ENCODE peak calls at places on chromosomes 13 and 19, in eight cellular contexts. H is heart left ventricle, S is tibial nerve, O is HCT116, R is progenitor cell of endocrine pancreas, I is mucosa of descending colon, W is fibroblast of mammary gland, B is left lung. P is an unnamed sample.

GRCh38 chr19:47726467-47726866 is 13.2 kb downstream of the EHD2 start:
- DNase-seq in H (no peak), S (no peak), O (no peak), R (no peak), I (no peak), W (peak), B (no peak), P (no peak)

GRCh38 chr13:35711909-35712308 is 235.4 kb upstream of the MAB21L1 start:
- DNase-seq in H (no peak), S (no peak), O (no peak), R (no peak), I (no peak), W (no peak), B (no peak), P (no peak)

GRCh38 chr13:25421602-25422001 is 49.8 kb downstream of the ATP8A2 start:
- DNase-seq in H (no peak), S (no peak), O (no peak), R (no peak), I (no peak), W (no peak), B (no peak), P (no peak)

GRCh38 chr13:92991687-92992086 is 234.9 kb upstream of the GPC6 start:
- DNase-seq in H (no peak), S (no peak), O (no peak), R (no peak), I (no peak), W (no peak), B (no peak), P (no peak)

GRCh38 chr13:86585826-86586225 is 786.6 kb upstream of the SLITRK6 start:
- DNase-seq in H (peak), S (no peak), O (no peak), R (no peak), I (no peak), W (peak), B (no peak), P (no peak)

GRCh38 chr19:45972081-45972943 is 1.4 kb downstream of the NOVA2 start:
- DNase-seq in H (no peak), S (no peak), O (no peak), R (no peak), I (no peak), W (no peak), B (peak), P (no peak)

GRCh38 chr13:101390461-101390860 is 25.8 kb downstream of the NALCN start:
- DNase-seq in H (no peak), S (no peak), O (no peak), R (no peak), I (no peak), W (peak), B (no peak), P (no peak)

GRCh38 chr19:1945899-1946298 is 4.9 kb downstream of the CSNK1G2 start:
- DNase-seq in H (no peak), S (no peak), O (no peak), R (peak), I (peak), W (peak), B (peak), P (peak)

GRCh38 chr13:41568143-41568989 is 111.0 kb downstream of the RGCC start:
- DNase-seq in H (no peak), S (no peak), O (no peak), R (no peak), I (no peak), W (no peak), B (no peak), P (no peak)

GRCh38 chr19:43784251-43784980 is 3.6 kb upstream of the KCNN4 start:
- DNase-seq in H (peak), S (no peak), O (peak), R (no peak), I (peak), W (peak), B (peak), P (no peak)

GRCh38 chr13:19169991-19170390 is 11.6 kb downstream of the TUBA3C start:
- DNase-seq in H (no peak), S (no peak), O (no peak), R (no peak), I (no peak), W (no peak), B (no peak), P (no peak)

GRCh38 chr19:46975011-46975917 is 44.4 kb upstream of the NPAS1 start:
- DNase-seq in H (no peak), S (no peak), O (no peak), R (no peak), I (no peak), W (no peak), B (no peak), P (no peak)

GRCh38 chr19:4108767-4109625 is 14.9 kb downstream of the MAP2K2 start:
- DNase-seq in H (no peak), S (no peak), O (no peak), R (no peak), I (peak), W (no peak), B (no peak), P (no peak)

GRCh38 chr13:58823701-58824100 is 1192.2 kb downstream of the PCDH17 start:
- DNase-seq in H (no peak), S (no peak), O (no peak), R (no peak), I (no peak), W (no peak), B (peak), P (no peak)

GRCh38 chr13:94280357-94280756 is 199.1 kb downstream of the DCT start:
- DNase-seq in H (no peak), S (no peak), O (no peak), R (no peak), I (no peak), W (no peak), B (no peak), P (no peak)

GRCh38 chr19:51394045-51394836 is 3.9 kb upstream of the C19orf84 start:
- DNase-seq in H (peak), S (peak), O (peak), R (peak), I (peak), W (peak), B (peak), P (peak)

GRCh38 chr19:41591951-41592562 is 16.1 kb downstream of the CEACAM21 start:
- DNase-seq in H (no peak), S (no peak), O (no peak), R (no peak), I (no peak), W (no peak), B (no peak), P (no peak)

GRCh38 chr19:18273566-18274302 is 518 bp downstream of the IQCN start:
- DNase-seq in H (no peak), S (no peak), O (no peak), R (no peak), I (no peak), W (no peak), B (no peak), P (no peak)

GRCh38 chr13:31980842-31981241 is 50.7 kb upstream of the FRY start:
- DNase-seq in H (no peak), S (no peak), O (no peak), R (no peak), I (no peak), W (no peak), B (no peak), P (no peak)

GRCh38 chr13:114151031-114151430 is 18.6 kb upstream of the RASA3 start:
- DNase-seq in H (no peak), S (no peak), O (no peak), R (no peak), I (peak), W (no peak), B (no peak), P (no peak)

GRCh38 chr19:49333426-49334288 is 1.5 kb upstream of the CD37 start:
- DNase-seq in H (no peak), S (no peak), O (no peak), R (no peak), I (peak), W (peak), B (peak), P (no peak)

GRCh38 chr19:4061683-4062575 is 4.8 kb downstream of the ZBTB7A start:
- DNase-seq in H (no peak), S (no peak), O (no peak), R (no peak), I (peak), W (peak), B (peak), P (no peak)

GRCh38 chr13:105817011-105817410 is 718.5 kb downstream of the EFNB2 start:
- DNase-seq in H (no peak), S (no peak), O (no peak), R (no peak), I (no peak), W (no peak), B (no peak), P (no peak)

GRCh38 chr19:51887522-51888498 is at the start of gene ZNF577:
- DNase-seq in H (peak), S (peak), O (no peak), R (peak), I (peak), W (peak), B (peak), P (peak)

GRCh38 chr13:88005188-88005587 is 334.0 kb downstream of the SLITRK5 start:
- DNase-seq in H (no peak), S (no peak), O (no peak), R (no peak), I (no peak), W (peak), B (no peak), P (no peak)

GRCh38 chr19:1069009-1069779 is 2.2 kb downstream of the ARHGAP45 start:
- DNase-seq in H (peak), S (no peak), O (no peak), R (no peak), I (peak), W (no peak), B (peak), P (no peak)

GRCh38 chr13:110520431-110521295 is 40.9 kb downstream of the RAB20 start:
- DNase-seq in H (peak), S (peak), O (no peak), R (no peak), I (peak), W (peak), B (peak), P (no peak)

GRCh38 chr13:103788061-103788652 is 721.9 kb upstream of the SLC10A2 start:
- DNase-seq in H (peak), S (no peak), O (no peak), R (no peak), I (no peak), W (no peak), B (no peak), P (no peak)

GRCh38 chr19:40489882-40490230 is 23.1 kb downstream of the SPTBN4 start:
- DNase-seq in H (no peak), S (no peak), O (no peak), R (no peak), I (no peak), W (no peak), B (peak), P (no peak)

GRCh38 chr13:20492641-20493040 is 33.0 kb downstream of the CRYL1 start:
- DNase-seq in H (no peak), S (no peak), O (peak), R (no peak), I (no peak), W (peak), B (no peak), P (no peak)

GRCh38 chr19:32675720-32676185 is at the start of gene RGS9BP:
- DNase-seq in H (peak), S (peak), O (no peak), R (peak), I (peak), W (peak), B (peak), P (no peak)

GRCh38 chr13:59447031-59447430 is 716.7 kb downstream of the DIAPH3 start:
- DNase-seq in H (no peak), S (no peak), O (no peak), R (no peak), I (no peak), W (no peak), B (no peak), P (no peak)

GRCh38 chr13:30847697-30848307 is 58.3 kb upstream of the MEDAG start:
- DNase-seq in H (no peak), S (no peak), O (no peak), R (no peak), I (no peak), W (peak), B (no peak), P (no peak)

GRCh38 chr19:11166281-11167142 is 10.9 kb upstream of the SPC24 start:
- DNase-seq in H (peak), S (no peak), O (no peak), R (no peak), I (no peak), W (peak), B (no peak), P (no peak)

GRCh38 chr13:74795526-74795925 is 661.3 kb upstream of the KLF12 start:
- DNase-seq in H (no peak), S (no peak), O (no peak), R (no peak), I (no peak), W (no peak), B (no peak), P (no peak)

GRCh38 chr13:36124236-36124822 is 6.9 kb downstream of the DCLK1 start:
- DNase-seq in H (peak), S (no peak), O (no peak), R (no peak), I (no peak), W (peak), B (no peak), P (no peak)

GRCh38 chr13:50200988-50201387 is 185.7 kb downstream of the KCNRG start:
- DNase-seq in H (no peak), S (no peak), O (no peak), R (no peak), I (no peak), W (no peak), B (no peak), P (no peak)

GRCh38 chr19:1601613-1602064 is 3.6 kb downstream of the UQCR11 start:
- DNase-seq in H (no peak), S (no peak), O (no peak), R (no peak), I (no peak), W (no peak), B (no peak), P (no peak)

GRCh38 chr13:43132228-43132627 is 108.8 kb downstream of the DNAJC15 start:
- DNase-seq in H (no peak), S (no peak), O (peak), R (no peak), I (no peak), W (peak), B (no peak), P (no peak)

GRCh38 chr19:16316506-16316882 is 8.1 kb upstream of the KLF2 start:
- DNase-seq in H (no peak), S (no peak), O (no peak), R (no peak), I (no peak), W (no peak), B (no peak), P (no peak)

GRCh38 chr13:51305558-51305957 is 33.9 kb upstream of the SERPINE3 start:
- DNase-seq in H (no peak), S (no peak), O (no peak), R (no peak), I (no peak), W (peak), B (no peak), P (no peak)
- TF ChIP-seq CTCF in H (no peak), S (no peak), O (no peak), R (no peak), I (no peak), W (no peak), B (no peak), P (no peak)

GRCh38 chr13:97273341-97273831 is 51.3 kb downstream of the MBNL2 start:
- DNase-seq in H (peak), S (no peak), O (no peak), R (no peak), I (no peak), W (peak), B (no peak), P (no peak)
- TF ChIP-seq CTCF in H (no peak), S (no peak), O (no peak), R (no peak), I (no peak), W (no peak), B (no peak), P (no peak)

GRCh38 chr13:45811891-45812583 is 39.5 kb downstream of the SIAH3 start:
- DNase-seq in H (no peak), S (no peak), O (no peak), R (no peak), I (no peak), W (no peak), B (no peak), P (no peak)
- TF ChIP-seq CTCF in H (no peak), S (no peak), O (no peak), R (no peak), I (no peak), W (no peak), B (no peak), P (no peak)

GRCh38 chr19:5895409-5895808 is 8.2 kb downstream of the NDUFA11 start:
- DNase-seq in H (peak), S (no peak), O (no peak), R (no peak), I (no peak), W (no peak), B (no peak), P (no peak)

GRCh38 chr19:5896365-5897076 is 7.1 kb downstream of the NDUFA11 start:
- DNase-seq in H (no peak), S (no peak), O (no peak), R (no peak), I (no peak), W (no peak), B (peak), P (no peak)

GRCh38 chr19:5895890-5896289 is 7.7 kb downstream of the NDUFA11 start:
- DNase-seq in H (no peak), S (no peak), O (no peak), R (no peak), I (no peak), W (no peak), B (peak), P (no peak)

GRCh38 chr19:5899728-5900526 is 3.7 kb downstream of the NDUFA11 start:
- DNase-seq in H (no peak), S (no peak), O (no peak), R (no peak), I (no peak), W (no peak), B (no peak), P (no peak)

DNA sequence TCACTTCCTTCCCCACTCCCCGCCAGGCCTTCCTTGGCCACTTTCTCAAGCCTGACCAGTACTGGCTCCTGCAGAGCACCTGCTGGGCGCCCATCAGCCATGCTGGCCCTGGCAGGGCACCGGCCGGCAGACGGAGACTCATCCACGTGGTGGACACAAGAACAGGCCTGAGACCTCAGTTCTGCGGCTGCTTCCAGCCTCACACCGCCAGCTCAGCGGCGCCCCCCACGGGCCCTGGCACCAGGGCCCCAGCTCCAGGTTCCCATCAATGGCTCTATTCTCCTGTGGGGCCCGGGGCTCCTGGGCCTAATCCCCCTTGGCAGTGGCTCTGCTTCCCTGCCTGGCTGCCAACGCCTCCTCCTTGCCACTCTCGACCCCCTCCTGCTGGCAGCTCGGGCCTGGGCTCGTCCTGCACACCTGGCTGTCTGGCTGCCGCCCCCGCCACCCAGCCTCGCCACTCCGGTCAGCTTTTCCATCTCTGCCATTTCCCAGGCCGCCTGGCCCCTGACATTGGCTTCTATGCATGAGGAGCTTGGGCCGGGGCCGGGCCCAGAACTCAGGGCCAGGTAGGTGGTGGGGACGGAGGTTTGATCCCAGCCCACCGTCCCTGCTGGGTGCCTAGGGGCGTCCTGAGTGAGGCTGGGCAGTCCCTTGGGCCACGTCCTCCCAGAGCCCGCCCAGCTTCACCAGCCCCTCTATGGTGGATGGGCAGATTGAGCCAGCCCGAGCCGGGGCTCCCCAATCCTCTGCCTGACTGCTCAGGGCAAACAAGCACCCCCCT is 6.2 kb downstream of the NDUFA11 start:
- DNase-seq in H (no peak), S (no peak), O (no peak), R (no peak), I (no peak), W (no peak), B (peak), P (no peak)
- TF ChIP-seq CTCF in H (no peak), S (no peak), O (no peak), R (no peak), I (no peak), W (no peak), B (no peak), P (no peak)

GRCh38 chr13:66558511-66558910 is 671.6 kb downstream of the PCDH9 start:
- DNase-seq in H (no peak), S (no peak), O (no peak), R (no peak), I (no peak), W (peak), B (no peak), P (no peak)

GRCh38 chr13:66562054-66562453 is 668.1 kb downstream of the PCDH9 start:
- DNase-seq in H (no peak), S (no peak), O (no peak), R (no peak), I (no peak), W (no peak), B (no peak), P (no peak)

GRCh38 chr13:66559093-66559492 is 671.0 kb downstream of the PCDH9 start:
- DNase-seq in H (no peak), S (no peak), O (no peak), R (no peak), I (no peak), W (no peak), B (no peak), P (no peak)

GRCh38 chr13:66560991-66561390 is 669.1 kb downstream of the PCDH9 start:
- DNase-seq in H (no peak), S (no peak), O (no peak), R (no peak), I (no peak), W (no peak), B (peak), P (no peak)

DNA sequence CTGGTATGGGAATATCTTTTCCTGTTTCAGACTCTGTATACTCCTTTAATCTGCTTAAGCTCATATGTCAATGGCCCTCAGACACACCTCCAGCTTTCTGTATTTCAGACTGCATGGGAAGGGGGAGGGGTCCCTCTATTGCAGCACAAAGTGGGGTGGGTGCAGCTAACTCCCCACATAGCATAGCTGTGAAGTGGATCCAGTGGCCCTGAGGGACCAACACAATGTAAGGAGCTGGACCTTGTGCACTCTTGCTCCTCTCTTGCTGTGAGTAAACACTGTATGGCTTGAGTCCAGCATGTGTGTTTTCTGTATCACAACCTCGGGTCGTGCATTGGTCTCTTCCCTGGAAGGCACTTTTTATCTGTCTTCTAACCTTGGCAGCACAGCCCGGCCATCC is 669.9 kb downstream of the PCDH9 start:
- DNase-seq in H (no peak), S (no peak), O (no peak), R (no peak), I (no peak), W (peak), B (no peak), P (no peak)
- TF ChIP-seq CTCF in H (no peak), S (no peak), O (no peak), R (no peak), I (no peak), W (no peak), B (no peak), P (no peak)

GRCh38 chr13:61466280-61466679 is 50.6 kb upstream of the PCDH20 start:
- DNase-seq in H (no peak), S (no peak), O (no peak), R (no peak), I (no peak), W (no peak), B (no peak), P (no peak)
- TF ChIP-seq CTCF in H (no peak), S (no peak), O (no peak), R (peak), I (no peak), W (no peak), B (no peak), P (peak)